ENCODE peak calls at places on chromosomes 4 and X, in five cellular contexts. One of them, this sample, is unnamed.

GRCh38 chr4:138611721-138612120 is 369.6 kb upstream of the SLC7A11 start:
- DNase-seq in OCI-LY7: no peak
- DNase-seq in effector memory CD4-positive, alpha-beta T cell: no peak
- DNase-seq in activated naive CD8-positive, alpha-beta T cell treated with anti-CD3 and anti-CD28 coated beads, Interleukin-2, amount 50 U/mL, for 24 hours: no peak
- DNase-seq in fibroblast of the aortic adventitia: no peak
- DNase-seq in this sample: no peak

GRCh38 chr4:3288571-3289094 is 4.2 kb upstream of the RGS12 start:
- DNase-seq in OCI-LY7: no peak
- DNase-seq in effector memory CD4-positive, alpha-beta T cell: no peak
- DNase-seq in activated naive CD8-positive, alpha-beta T cell treated with anti-CD3 and anti-CD28 coated beads, Interleukin-2, amount 50 U/mL, for 24 hours: no peak
- DNase-seq in fibroblast of the aortic adventitia: no peak
- DNase-seq in this sample: no peak

GRCh38 chr4:182513534-182514291 is 270.5 kb downstream of the TENM3 start:
- DNase-seq in OCI-LY7: no peak
- DNase-seq in effector memory CD4-positive, alpha-beta T cell: no peak
- DNase-seq in activated naive CD8-positive, alpha-beta T cell treated with anti-CD3 and anti-CD28 coated beads, Interleukin-2, amount 50 U/mL, for 24 hours: no peak
- DNase-seq in fibroblast of the aortic adventitia: no peak
- DNase-seq in this sample: no peak

GRCh38 chr4:10878861-10879260 is 194.3 kb upstream of the CLNK start:
- DNase-seq in OCI-LY7: no peak
- DNase-seq in effector memory CD4-positive, alpha-beta T cell: no peak
- DNase-seq in activated naive CD8-positive, alpha-beta T cell treated with anti-CD3 and anti-CD28 coated beads, Interleukin-2, amount 50 U/mL, for 24 hours: no peak
- DNase-seq in fibroblast of the aortic adventitia: no peak
- DNase-seq in this sample: no peak

GRCh38 chrX:96002401-96002800 is 682.2 kb upstream of the DIAPH2 start:
- DNase-seq in OCI-LY7: no peak
- DNase-seq in effector memory CD4-positive, alpha-beta T cell: no peak
- DNase-seq in activated naive CD8-positive, alpha-beta T cell treated with anti-CD3 and anti-CD28 coated beads, Interleukin-2, amount 50 U/mL, for 24 hours: no peak
- DNase-seq in fibroblast of the aortic adventitia: no peak
- DNase-seq in this sample: no peak

GRCh38 chrX:118495958-118496762 is 545 bp downstream of the DOCK11 start:
- DNase-seq in OCI-LY7: peak
- DNase-seq in effector memory CD4-positive, alpha-beta T cell: peak
- DNase-seq in activated naive CD8-positive, alpha-beta T cell treated with anti-CD3 and anti-CD28 coated beads, Interleukin-2, amount 50 U/mL, for 24 hours: peak
- DNase-seq in fibroblast of the aortic adventitia: no peak
- DNase-seq in this sample: peak

GRCh38 chr4:25635501-25635900 is 20.1 kb upstream of the SLC34A2 start:
- DNase-seq in OCI-LY7: no peak
- DNase-seq in effector memory CD4-positive, alpha-beta T cell: no peak
- DNase-seq in activated naive CD8-positive, alpha-beta T cell treated with anti-CD3 and anti-CD28 coated beads, Interleukin-2, amount 50 U/mL, for 24 hours: no peak
- DNase-seq in fibroblast of the aortic adventitia: no peak
- DNase-seq in this sample: no peak

GRCh38 chrX:102846544-102847236 is 90.4 kb upstream of the RAB40AL start:
- DNase-seq in OCI-LY7: no peak
- DNase-seq in effector memory CD4-positive, alpha-beta T cell: no peak
- DNase-seq in activated naive CD8-positive, alpha-beta T cell treated with anti-CD3 and anti-CD28 coated beads, Interleukin-2, amount 50 U/mL, for 24 hours: no peak
- DNase-seq in fibroblast of the aortic adventitia: peak
- DNase-seq in this sample: no peak

GRCh38 chr4:162939086-162939485 is 227.6 kb downstream of the NAF1 start:
- DNase-seq in OCI-LY7: no peak
- DNase-seq in effector memory CD4-positive, alpha-beta T cell: no peak
- DNase-seq in activated naive CD8-positive, alpha-beta T cell treated with anti-CD3 and anti-CD28 coated beads, Interleukin-2, amount 50 U/mL, for 24 hours: no peak
- DNase-seq in fibroblast of the aortic adventitia: no peak
- DNase-seq in this sample: no peak

GRCh38 chrX:104370089-104370488 is 115.4 kb upstream of the ESX1 start:
- DNase-seq in OCI-LY7: no peak
- DNase-seq in effector memory CD4-positive, alpha-beta T cell: no peak
- DNase-seq in activated naive CD8-positive, alpha-beta T cell treated with anti-CD3 and anti-CD28 coated beads, Interleukin-2, amount 50 U/mL, for 24 hours: no peak
- DNase-seq in fibroblast of the aortic adventitia: no peak
- DNase-seq in this sample: no peak